ENCODE peak calls at places on chromosomes 1 and 21, in nine cellular contexts. Z is fibroblast of lung; H is Calu3; L is H4; M is cardiac fibroblast; R is ecto neural progenitor cell; U is activated naive CD8-positive, alpha-beta T cell treated with anti-CD3 and anti-CD28 coated beads, Interleukin-2, amount 50 U/mL, for 24 hours; V is amygdala; E is activated CD4-positive, alpha-beta memory T cell treated with anti-CD3 and anti-CD28 coated beads for 36 hours. S is an unnamed sample.

GRCh38 chr1:50126962-50127715 is 18.4 kb downstream of the ELAVL4 start:
- DNase-seq in E (no peak), R (no peak), L (no peak), H (no peak), U (no peak), M (no peak), V (no peak), Z (peak), S (peak)

GRCh38 chr21:38503588-38503987 is 5.3 kb upstream of the ERG start:
- DNase-seq in R (no peak), V (no peak), Z (peak), E (no peak), U (no peak), H (no peak), L (no peak), M (peak), S (peak)

GRCh38 chr1:58573705-58574591 is 3.1 kb downstream of the TACSTD2 start:
- DNase-seq in V (no peak), R (no peak), E (peak), M (no peak), U (peak), H (peak), L (no peak), Z (no peak), S (no peak)

GRCh38 chr1:242147096-242147976 is 148.4 kb upstream of the MAP1LC3C start:
- DNase-seq in L (peak), Z (peak), E (no peak), U (no peak), M (no peak), V (no peak), H (peak), R (no peak), S (peak)

GRCh38 chr1:149986486-149987296 is 23.8 kb downstream of the OTUD7B start:
- DNase-seq in Z (peak), U (no peak), H (no peak), M (peak), L (peak), E (no peak), R (no peak), V (no peak), S (peak)

GRCh38 chr1:116211294-116211693 is 100.1 kb downstream of the MAB21L3 start:
- DNase-seq in R (no peak), Z (no peak), H (no peak), M (no peak), E (no peak), V (no peak), L (no peak), U (no peak), S (no peak)

GRCh38 chr1:39159224-39160036 is 45.1 kb upstream of the MACF1 start:
- DNase-seq in U (no peak), M (peak), E (no peak), V (no peak), L (no peak), H (peak), R (no peak), Z (no peak), S (peak)

GRCh38 chr1:69479734-69480133 is 88.0 kb upstream of the LRRC7 start:
- DNase-seq in Z (no peak), L (no peak), V (no peak), E (no peak), R (no peak), H (no peak), M (no peak), U (no peak), S (no peak)

GRCh38 chr21:29261555-29262540 is 36.9 kb upstream of the BACH1 start:
- DNase-seq in Z (no peak), R (no peak), L (no peak), E (no peak), V (no peak), H (no peak), U (no peak), M (no peak), S (no peak)